ENCODE peak calls at places on chromosomes 12 and 14, in five cellular contexts. H, C, T, S and L are unnamed samples. For H3K27me3, the result is how much of the 10 kb centered on the place peaks cover.

GRCh38 chr14:88005050-88005481 is at the start of gene GPR65:
- DNase-seq in H (no peak), C (no peak), T (no peak), S (no peak), L (no peak)

GRCh38 chr14:24441904-24442239 is 704 bp downstream of the SDR39U1 start:
- DNase-seq in H (no peak), C (no peak), T (peak), S (no peak), L (no peak)

GRCh38 chr12:93060666-93061413 is 131.7 kb upstream of the EEA1 start:
- DNase-seq in H (no peak), C (no peak), T (no peak), S (no peak), L (no peak)

GRCh38 chr14:92503756-92504491 is 9.7 kb upstream of the RIN3 start:
- DNase-seq in H (no peak), C (peak), T (no peak), S (no peak), L (no peak)

GRCh38 chr14:96055753-96056508 is 16.8 kb downstream of the C14orf132 start:
- DNase-seq in H (no peak), C (no peak), T (no peak), S (no peak), L (peak)

GRCh38 chr14:61404637-61405036 is 83.3 kb downstream of the PRKCH start:
- DNase-seq in H (no peak), C (no peak), T (no peak), S (no peak), L (no peak)

GRCh38 chr14:94600148-94600545 is 12.0 kb upstream of the SERPINA3 start:
- DNase-seq in H (no peak), C (no peak), T (no peak), S (no peak), L (no peak)

GRCh38 chr14:95272057-95272456 is 47.7 kb downstream of the CLMN start:
- DNase-seq in H (no peak), C (no peak), T (no peak), S (no peak), L (no peak)

DNA sequence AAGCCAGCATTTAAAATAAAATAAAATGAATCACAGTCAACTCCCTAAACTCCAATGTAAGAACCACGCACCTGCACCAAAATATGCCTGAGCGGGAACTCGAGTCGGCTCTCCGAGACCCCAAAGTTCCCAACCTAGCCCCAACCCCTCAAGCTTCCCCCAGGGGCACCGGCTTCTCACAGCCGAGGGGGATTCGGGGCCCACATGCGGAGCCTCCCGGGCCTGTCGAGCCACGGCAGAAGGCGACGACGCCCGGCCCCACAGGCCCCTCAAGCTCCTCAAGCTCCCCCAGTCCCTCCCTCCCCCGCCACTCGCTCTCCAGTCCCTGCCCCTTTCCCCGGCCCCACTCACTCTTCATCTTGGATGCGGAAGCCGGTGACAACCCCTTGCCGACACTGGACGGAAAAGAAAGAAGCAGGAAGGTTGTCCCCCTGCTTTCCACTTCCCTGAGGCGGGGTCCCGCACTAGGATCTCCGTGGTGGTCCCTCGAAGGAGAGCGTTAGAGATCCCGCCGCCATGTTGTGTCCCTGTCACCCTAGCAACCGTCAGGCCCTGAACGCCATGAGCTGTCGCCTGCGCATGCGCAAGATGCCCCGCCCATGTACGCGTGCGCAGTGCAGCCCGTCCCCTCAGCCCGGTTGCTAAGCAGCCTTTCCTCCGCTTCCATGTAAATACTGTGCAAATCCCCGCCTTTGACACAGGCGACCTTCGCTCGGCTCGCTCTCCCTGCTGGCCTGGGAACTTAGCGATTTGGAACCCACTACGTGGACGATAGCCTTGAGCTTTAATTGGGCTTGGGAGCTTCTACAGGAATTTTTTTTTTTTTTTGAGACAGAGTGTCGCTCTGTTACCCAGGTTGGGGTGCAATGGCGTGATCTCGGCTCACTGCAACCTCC is at the start of gene MOK:
- DNase-seq in H (peak), C (peak), T (peak), S (peak), L (peak)
- H3K27ac ChIP-seq in H (peak), C (peak), T (peak), S (peak), L (peak)

DNA sequence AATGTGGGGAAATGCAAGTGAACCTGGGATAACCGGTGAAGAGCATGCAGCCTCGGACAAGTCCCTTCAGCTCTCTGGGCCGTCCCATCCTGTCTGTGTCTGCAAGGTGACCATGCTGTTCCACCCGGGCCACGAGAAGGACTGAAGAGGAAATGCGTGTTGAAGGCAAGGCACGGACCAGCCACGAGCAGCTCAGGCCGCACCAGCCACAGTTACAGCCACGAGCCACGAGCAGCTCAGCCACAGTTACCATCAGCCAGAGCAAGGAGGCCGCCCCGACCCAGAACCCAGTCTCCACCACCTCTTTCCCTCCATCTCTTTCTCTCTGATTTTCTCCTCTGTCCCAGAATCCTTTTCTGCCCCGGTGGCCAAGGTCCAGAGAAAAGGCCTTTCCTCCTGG is 18.8 kb upstream of the GALNT9 start:
- DNase-seq in H (no peak), C (peak), T (no peak), S (no peak), L (no peak)
- H3K27me3 ChIP-seq in H (under half), C (under half), T (under half), S (under half), L (under half)

GRCh38 chr14:67977468-67978034 is 158.0 kb downstream of the RAD51B start:
- DNase-seq in H (no peak), C (no peak), T (no peak), S (no peak), L (no peak)

GRCh38 chr14:67984274-67984673 is 164.7 kb downstream of the RAD51B start:
- DNase-seq in H (no peak), C (no peak), T (no peak), S (no peak), L (no peak)

GRCh38 chr14:67987596-67987995 is 168.0 kb downstream of the RAD51B start:
- DNase-seq in H (no peak), C (no peak), T (no peak), S (no peak), L (no peak)

GRCh38 chr14:67982711-67983608 is 163.4 kb downstream of the RAD51B start:
- DNase-seq in H (no peak), C (no peak), T (no peak), S (no peak), L (no peak)
- H3K27ac ChIP-seq in H (peak), C (no peak), T (no peak), S (no peak), L (no peak)

DNA sequence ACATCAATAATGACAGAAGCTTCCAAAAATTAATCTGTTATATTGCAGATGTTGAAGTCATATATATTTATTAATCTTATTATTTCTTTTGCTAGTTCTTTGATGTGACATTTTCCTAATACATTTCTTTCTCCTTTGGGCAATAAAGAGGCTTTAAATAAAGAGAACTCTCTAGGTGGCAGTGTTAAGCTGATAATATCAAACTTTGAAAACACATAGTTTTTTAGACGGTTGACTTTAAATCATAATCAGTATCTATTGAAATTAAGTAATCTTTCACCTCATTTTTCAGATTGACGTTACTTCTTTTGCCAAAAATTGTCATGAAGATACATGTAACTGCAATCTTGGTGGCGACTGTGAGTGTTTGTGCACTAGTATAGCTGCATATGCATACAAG is 130.9 kb upstream of the PTPRQ start:
- DNase-seq in H (no peak), C (no peak), T (no peak), S (no peak), L (no peak)
- H3K27me3 ChIP-seq in H (under half), C (under half), T (under half), S (under half), L (under half)

GRCh38 chr14:21071225-21072041 is 1.3 kb downstream of the ARHGEF40 start:
- DNase-seq in H (no peak), C (peak), T (peak), S (peak), L (peak)
- H3K27ac ChIP-seq in H (peak), C (peak), T (peak), S (peak), L (peak)

GRCh38 chr12:51047655-51048540 is at the start of gene LETMD1:
- DNase-seq in H (peak), C (peak), T (peak), S (peak), L (peak)

GRCh38 chr12:51051787-51052186 is 3.7 kb downstream of the LETMD1 start:
- DNase-seq in H (no peak), C (no peak), T (no peak), S (no peak), L (no peak)

GRCh38 chr12:51049525-51049924 is 1.4 kb downstream of the LETMD1 start:
- DNase-seq in H (no peak), C (no peak), T (no peak), S (no peak), L (no peak)

GRCh38 chr12:51048601-51049369 is 658 bp downstream of the LETMD1 start:
- DNase-seq in H (no peak), C (no peak), T (no peak), S (no peak), L (no peak)
- H3K27me3 ChIP-seq in H (under half), C (under half), T (under half), S (under half), L (under half)

DNA sequence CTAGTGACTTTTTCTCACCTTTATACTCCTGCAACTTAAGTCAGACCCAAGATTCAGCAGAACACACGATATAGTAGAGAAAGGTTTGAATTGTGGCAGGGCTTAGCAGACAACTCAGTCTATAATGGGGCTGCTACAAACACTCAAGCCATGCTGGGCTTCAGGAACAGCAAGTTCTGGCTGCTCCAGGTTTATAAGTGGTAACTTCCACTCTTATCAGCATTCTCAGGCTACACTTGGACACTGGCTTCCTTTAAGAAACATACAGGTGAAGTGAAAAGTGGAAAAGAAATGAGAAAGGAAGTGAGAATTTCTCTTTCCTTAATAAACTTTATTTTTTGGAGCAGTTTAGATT is 21.7 kb downstream of the PLEKHD1 start:
- DNase-seq in H (no peak), C (no peak), T (no peak), S (no peak), L (no peak)
- H3K27ac ChIP-seq in H (no peak), C (no peak), T (no peak), S (no peak), L (no peak)

GRCh38 chr14:100840286-100840685 is 14.4 kb downstream of the MEG3 start:
- DNase-seq in H (no peak), C (no peak), T (no peak), S (no peak), L (no peak)
- H3K27me3 ChIP-seq in H (under half), C (under half), T (under half), S (under half), L (under half)

GRCh38 chr14:80974338-80975078 is 19.1 kb downstream of the TSHR start:
- DNase-seq in H (no peak), C (no peak), T (no peak), S (no peak), L (no peak)
- H3K27ac ChIP-seq in H (peak), C (peak), T (no peak), S (no peak), L (no peak)

DNA sequence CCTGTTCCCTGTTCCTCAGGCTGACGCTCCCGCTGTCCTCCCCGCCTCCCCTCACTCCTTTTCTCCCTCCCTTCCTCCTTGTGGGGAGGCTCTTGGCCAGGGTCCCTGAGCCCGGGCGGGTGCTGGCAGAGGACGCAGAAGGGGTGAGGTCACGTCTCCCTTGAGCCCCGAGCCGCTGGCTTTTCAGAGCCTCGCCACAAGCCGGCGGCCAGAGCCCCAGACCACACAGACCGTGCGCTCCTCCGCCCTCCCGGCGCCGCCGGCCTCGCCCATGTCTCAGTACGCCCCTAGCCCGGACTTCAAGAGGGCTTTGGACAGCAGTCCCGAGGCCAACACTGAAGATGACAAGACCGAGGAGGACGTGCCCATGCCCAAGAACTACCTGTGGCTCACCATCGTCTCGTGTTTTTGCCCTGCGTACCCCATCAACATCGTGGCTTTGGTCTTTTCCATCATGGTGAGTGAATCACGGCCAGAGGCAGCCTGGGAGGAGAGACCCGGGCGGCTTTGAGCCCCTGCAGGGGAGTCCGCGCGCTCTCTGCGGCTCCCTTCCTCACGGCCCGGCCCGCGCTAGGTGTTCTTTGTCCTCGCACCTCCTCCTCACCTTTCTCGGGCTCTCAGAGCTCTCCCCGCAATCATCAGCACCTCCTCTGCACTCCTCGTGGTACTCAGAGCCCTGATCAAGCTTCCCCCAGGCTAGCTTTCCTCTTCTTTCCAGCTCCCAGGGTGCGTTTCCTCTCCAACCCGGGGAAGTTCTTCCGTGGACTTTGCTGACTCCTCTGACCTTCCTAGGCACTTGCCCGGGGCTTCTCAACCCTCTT is at the start of gene TMEM233:
- DNase-seq in H (no peak), C (peak), T (no peak), S (peak), L (no peak)
- H3K27me3 ChIP-seq in H (under half), C (under half), T (half or more), S (under half), L (under half)